ENCODE peak calls at places on chromosomes 4 and X, in four cellular contexts. V, Y, G and X are unnamed samples.

GRCh38 chrX:67408423-67409079 is 135.3 kb upstream of the AR start:
- DNase-seq in G (no peak), Y (no peak), V (no peak), X (no peak)

GRCh38 chr4:13298655-13299054 is 185.5 kb downstream of the RAB28 start:
- DNase-seq in Y (no peak), V (peak; percentile 4), G (peak; percentile 46), X (no peak)

GRCh38 chr4:173182403-173182802 is 13.8 kb downstream of the GALNT7 start:
- DNase-seq in V (no peak), Y (no peak), G (no peak), X (no peak)

GRCh38 chrX:151488677-151489076 is 74.8 kb upstream of the PASD1 start:
- DNase-seq in Y (peak; percentile 5), V (peak; percentile 1), G (no peak), X (no peak)

GRCh38 chrX:151750511-151750910 is 16.0 kb downstream of the CNGA2 start:
- DNase-seq in G (no peak), Y (no peak), V (no peak), X (no peak)

GRCh38 chr4:126583509-126583908 is 1049.2 kb upstream of the INTU start:
- DNase-seq in V (no peak), G (no peak), Y (no peak), X (no peak)

GRCh38 chr4:72809208-72809607 is 240.2 kb upstream of the ADAMTS3 start:
- DNase-seq in G (no peak), V (no peak), Y (no peak), X (no peak)

GRCh38 chr4:140004580-140005314 is 149.2 kb downstream of the MAML3 start:
- DNase-seq in V (no peak), G (no peak), Y (peak; percentile 79), X (no peak)

GRCh38 chrX:74523870-74524735 is 90.3 kb downstream of the RLIM start:
- DNase-seq in Y (no peak), V (no peak), G (no peak), X (no peak)

GRCh38 chr4:8305851-8306361 is 36.4 kb downstream of the HTRA3 start:
- DNase-seq in V (no peak), G (peak; percentile 8), Y (no peak), X (no peak)

GRCh38 chr4:145786830-145787229 is 106.9 kb downstream of the C4orf51 start:
- DNase-seq in Y (no peak), V (no peak), G (no peak), X (no peak)

GRCh38 chrX:43508694-43509093 is 147.4 kb upstream of the MAOA start:
- DNase-seq in V (no peak), G (no peak), Y (no peak), X (no peak)

GRCh38 chr4:169070895-169071218 is 60.8 kb upstream of the CBR4 start:
- DNase-seq in V (peak; percentile 85), Y (no peak), G (peak; percentile 64), X (no peak)

GRCh38 chr4:54229631-54230478 is 762 bp downstream of the PDGFRA start:
- DNase-seq in G (no peak), Y (peak; percentile 52), V (no peak), X (no peak)

GRCh38 chr4:15234101-15234500 is 193.7 kb upstream of the C1QTNF7 start:
- DNase-seq in G (no peak), V (no peak), Y (no peak), X (no peak)

DNA sequence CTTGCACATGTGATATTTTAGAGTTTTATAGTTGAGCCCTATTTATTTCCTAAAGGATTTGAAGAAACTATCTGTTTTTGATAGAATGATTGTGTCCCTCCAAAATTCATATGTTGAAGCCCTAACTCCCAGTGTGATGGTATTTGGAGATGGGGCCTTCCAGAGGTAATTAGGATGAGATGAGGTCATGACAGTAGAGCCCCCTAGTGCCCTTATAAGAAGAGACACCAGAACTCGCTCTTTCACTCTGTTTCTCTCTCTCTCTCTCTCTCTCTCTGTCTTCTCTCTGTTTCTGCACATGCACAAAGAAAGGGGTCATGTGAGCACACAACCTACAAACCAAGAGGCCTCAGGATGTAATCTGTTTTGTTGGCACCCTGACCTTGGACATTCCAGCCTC is 921.9 kb upstream of the DIAPH2 start:
- DNase-seq in Y (no peak), V (no peak), G (no peak), X (no peak)
- TF ChIP-seq CTCF in Y (peak; percentile 31), V (no peak), G (no peak), X (no peak)

GRCh38 chr4:67700874-67701850 is at the start of gene UBA6:
- DNase-seq in G (peak; percentile 98), Y (peak; percentile 96), V (peak; percentile 98), X (peak; percentile 93)
- TF ChIP-seq CTCF in G (no peak), Y (peak; percentile 52), V (peak; percentile 61), X (peak; percentile 28)

GRCh38 chr4:21136231-21136630 is 436.0 kb downstream of the PACRGL start:
- DNase-seq in V (no peak), G (no peak), Y (no peak), X (no peak)

GRCh38 chr4:21139327-21139726 is 439.1 kb downstream of the PACRGL start:
- DNase-seq in V (no peak), Y (no peak), G (no peak), X (no peak)

GRCh38 chr4:21130606-21131005 is 430.3 kb downstream of the PACRGL start:
- DNase-seq in G (no peak), V (no peak), Y (no peak), X (no peak)

GRCh38 chr4:21134994-21135393 is 434.7 kb downstream of the PACRGL start:
- DNase-seq in V (peak; percentile 23), Y (peak; percentile 38), G (no peak), X (no peak)
- TF ChIP-seq CTCF in V (no peak), Y (peak; percentile 60), G (peak; percentile 46), X (no peak)

GRCh38 chrX:52271212-52271611 is 86.5 kb downstream of the MAGED4 start:
- DNase-seq in G (no peak), Y (no peak), V (peak; percentile 2), X (no peak)
- TF ChIP-seq CTCF in G (no peak), Y (peak; percentile 42), V (no peak), X (peak; percentile 29)

DNA sequence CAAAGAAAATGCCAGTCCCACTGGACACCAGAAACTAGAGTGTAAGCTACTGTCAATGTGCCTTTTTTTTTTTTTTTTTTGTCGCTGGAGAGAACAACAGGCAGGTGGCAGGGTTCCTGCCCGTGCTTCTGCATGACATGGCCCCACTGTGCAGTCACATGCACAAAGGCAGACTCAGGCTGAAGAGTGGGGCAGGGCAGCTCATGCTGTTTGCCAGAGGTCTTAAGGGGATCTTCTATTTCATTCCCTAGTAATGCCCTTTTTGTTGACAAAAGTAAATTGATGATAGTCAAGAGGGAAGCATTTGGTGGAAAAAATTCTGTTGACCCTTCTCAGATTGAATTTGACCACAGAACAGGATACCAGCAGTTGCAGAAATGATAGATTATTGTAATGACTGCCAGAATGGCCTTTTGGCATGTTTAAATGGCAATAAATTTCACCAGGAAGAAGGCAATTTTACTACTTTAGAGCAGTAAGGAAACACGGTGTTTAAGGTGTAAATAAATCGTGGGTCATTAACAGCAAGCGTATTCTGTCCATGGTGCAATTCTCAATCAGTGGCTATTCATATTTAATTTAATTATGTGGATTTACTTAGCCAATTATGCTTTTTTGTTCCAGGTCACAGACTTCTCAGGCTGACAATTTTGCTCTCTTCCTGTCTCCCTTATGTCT is 80.9 kb downstream of the NKX6-1 start:
- DNase-seq in Y (no peak), G (peak; percentile 57), V (peak; percentile 60), X (no peak)
- TF ChIP-seq CTCF in Y (no peak), G (no peak), V (no peak), X (no peak)

GRCh38 chr4:20041838-20042237 is 209.9 kb upstream of the SLIT2 start:
- DNase-seq in V (no peak), Y (no peak), G (no peak), X (no peak)
- TF ChIP-seq CTCF in V (no peak), Y (no peak), G (no peak), X (no peak)

GRCh38 chr4:79241846-79242245 is 84.0 kb downstream of the NAA11 start:
- DNase-seq in G (no peak), V (no peak), Y (no peak), X (no peak)
- TF ChIP-seq CTCF in G (no peak), V (no peak), Y (peak; percentile 43), X (peak; percentile 19)

DNA sequence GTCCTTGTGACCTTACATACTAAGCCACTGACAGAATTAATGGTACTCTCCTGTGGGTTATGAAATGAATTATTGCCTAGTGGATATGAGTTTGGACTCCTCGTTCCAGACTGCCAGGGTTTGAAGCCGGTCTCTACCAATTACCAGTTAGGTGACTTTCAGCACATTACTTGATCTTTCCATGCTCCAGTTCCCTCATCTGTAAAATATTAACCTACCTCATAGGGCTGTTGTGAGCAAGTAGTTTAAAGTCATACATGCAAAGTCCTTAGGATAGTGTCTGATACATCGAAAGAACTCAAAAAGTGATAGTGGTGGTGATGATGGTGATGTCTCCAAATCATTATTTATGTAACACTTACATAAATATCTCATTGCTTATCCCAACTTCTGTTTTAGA is 373.5 kb upstream of the ARX start:
- DNase-seq in V (no peak), G (no peak), Y (no peak), X (no peak)
- TF ChIP-seq CTCF in V (no peak), G (no peak), Y (no peak), X (no peak)

DNA sequence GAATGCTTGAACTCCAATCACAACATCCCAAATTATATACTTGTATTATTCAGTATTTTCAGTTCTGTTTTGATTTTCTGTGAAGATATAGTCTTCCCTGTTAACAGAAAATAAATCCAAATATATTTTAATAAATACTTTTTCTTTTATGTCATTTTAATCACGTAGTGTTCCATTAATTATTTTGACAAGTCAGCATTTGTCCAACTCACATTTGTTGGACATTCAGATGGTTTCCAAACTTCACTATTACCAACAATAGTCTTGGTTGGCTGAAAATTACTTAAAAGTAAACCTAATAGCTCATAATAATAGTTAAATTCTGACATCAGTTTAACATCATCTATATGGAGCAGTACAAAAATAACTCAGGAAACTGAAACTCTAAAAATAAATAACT is 60.7 kb upstream of the SPANXD start:
- DNase-seq in V (no peak), G (no peak), Y (no peak), X (no peak)
- TF ChIP-seq CTCF in V (no peak), G (no peak), Y (no peak), X (no peak)

DNA sequence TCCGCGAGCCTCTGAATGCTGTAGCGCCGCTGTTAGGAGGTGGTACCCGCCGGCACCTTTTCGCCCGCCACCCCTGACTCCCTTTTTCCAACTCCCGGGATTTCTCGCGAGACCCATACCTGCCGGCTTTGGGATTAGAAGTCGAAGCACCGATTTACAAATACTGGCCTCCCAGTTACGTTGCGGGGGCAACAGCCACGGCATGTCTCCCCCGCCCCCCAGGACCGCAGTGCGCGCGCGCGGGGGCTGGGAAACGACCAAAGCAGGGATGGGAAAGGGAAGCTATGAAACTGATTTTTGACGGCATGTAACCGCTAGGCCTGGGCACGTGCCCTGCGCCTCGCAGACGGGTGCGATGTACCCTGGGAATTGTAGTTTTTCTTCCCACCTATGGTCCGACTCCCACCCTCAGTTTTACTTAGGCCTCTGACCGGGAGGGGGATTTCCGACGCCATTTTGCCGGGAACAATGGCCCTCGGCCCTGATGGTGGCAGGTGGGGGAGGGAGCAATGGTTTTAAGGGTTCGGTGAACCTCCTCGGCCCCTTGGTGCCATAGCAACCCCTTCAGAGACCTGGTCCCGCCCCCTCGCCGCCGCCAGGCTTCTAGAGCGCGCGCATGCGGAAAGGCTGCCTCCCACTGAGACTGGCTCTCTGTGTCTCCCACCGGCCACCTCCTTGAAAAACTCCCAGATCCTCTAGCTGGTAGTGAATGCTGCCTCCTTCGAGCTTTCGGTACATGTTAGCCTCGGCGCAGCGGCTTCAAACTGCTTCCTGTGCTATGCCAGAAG is 772 bp upstream of the WNK3 start:
- DNase-seq in Y (peak; percentile 71), G (peak; percentile 20), V (peak; percentile 11), X (no peak)
- TF ChIP-seq CTCF in Y (no peak), G (no peak), V (no peak), X (no peak)